ENCODE peak calls at places on chromosomes 13 and 19, in five cellular contexts. B, P, T, F and D are unnamed samples.

GRCh38 chr13:50722437-50723125 is 120.9 kb downstream of the DLEU7 start:
- DNase-seq in F (peak), T (peak), B (peak), P (no peak), D (no peak)

GRCh38 chr13:31909889-31910551 is 121.6 kb upstream of the FRY start:
- DNase-seq in T (peak), B (peak), F (peak), P (peak), D (peak)

GRCh38 chr13:49733181-49733951 is 42.1 kb upstream of the EBPL start:
- DNase-seq in B (peak), T (peak), F (peak), P (no peak), D (peak)

GRCh38 chr13:67935655-67936054 is 705.5 kb upstream of the PCDH9 start:
- DNase-seq in T (no peak), F (no peak), B (no peak), P (no peak), D (no peak)

GRCh38 chr19:41894350-41894749 is 11.4 kb downstream of the ARHGEF1 start:
- DNase-seq in P (no peak), F (no peak), B (no peak), T (no peak), D (no peak)

GRCh38 chr13:89755729-89756492 is 1591.6 kb upstream of the MIR17HG start:
- DNase-seq in T (no peak), B (no peak), F (no peak), P (no peak), D (no peak)

GRCh38 chr19:4444765-4445741 is 12.5 kb downstream of the UBXN6 start:
- DNase-seq in T (no peak), B (no peak), F (peak), P (no peak), D (no peak)

GRCh38 chr19:13885826-13886365 is 9.0 kb downstream of the NANOS3 start:
- DNase-seq in F (no peak), T (no peak), P (no peak), B (no peak), D (no peak)

GRCh38 chr19:49020931-49021895 is 2.9 kb downstream of the CGB3 start:
- DNase-seq in B (no peak), P (no peak), T (peak), F (peak), D (no peak)

GRCh38 chr19:5624154-5624663 is 1.3 kb downstream of the SAFB start:
- DNase-seq in B (peak), F (peak), T (peak), P (no peak), D (peak)

GRCh38 chr19:7918615-7919421 is 1.3 kb upstream of the SNAPC2 start:
- DNase-seq in F (no peak), T (no peak), P (no peak), B (no peak), D (no peak)
- H3K4me3 ChIP-seq in F (no peak), T (no peak), P (peak), B (no peak), D (no peak)

DNA sequence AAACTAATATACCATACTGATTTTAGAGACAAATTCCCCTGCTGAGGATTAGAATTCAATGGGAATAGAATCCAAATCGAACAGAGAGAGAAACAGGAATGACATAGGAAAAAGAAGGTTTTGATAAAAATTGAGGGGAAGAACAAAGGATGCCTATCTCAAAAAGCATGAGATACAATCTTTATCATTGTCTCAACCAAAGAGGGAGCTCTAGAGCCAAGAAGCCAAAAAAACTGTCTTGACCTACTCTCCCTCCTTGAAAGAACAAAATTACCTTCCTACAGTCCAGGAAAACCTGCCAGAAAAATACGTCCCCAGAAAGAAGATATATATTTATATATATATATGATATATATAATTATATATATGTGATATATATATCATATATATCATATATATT is 39.2 kb upstream of the MIR17HG start:
- DNase-seq in B (no peak), P (no peak), T (no peak), F (peak), D (no peak)
- TF ChIP-seq CTCF in B (peak), P (no peak), T (no peak), F (no peak), D (no peak)

GRCh38 chr19:39167461-39168257 is 29.1 kb upstream of the NCCRP1 start:
- DNase-seq in P (no peak), T (no peak), B (no peak), F (no peak), D (no peak)

GRCh38 chr19:39166571-39167391 is 30.0 kb upstream of the NCCRP1 start:
- DNase-seq in P (no peak), F (no peak), B (no peak), T (no peak), D (no peak)

GRCh38 chr19:39169143-39169810 is 27.5 kb upstream of the NCCRP1 start:
- DNase-seq in F (no peak), T (no peak), B (no peak), P (no peak), D (no peak)

GRCh38 chr19:39170398-39171231 is 26.1 kb upstream of the NCCRP1 start:
- DNase-seq in T (no peak), B (no peak), F (peak), P (no peak), D (peak)

DNA sequence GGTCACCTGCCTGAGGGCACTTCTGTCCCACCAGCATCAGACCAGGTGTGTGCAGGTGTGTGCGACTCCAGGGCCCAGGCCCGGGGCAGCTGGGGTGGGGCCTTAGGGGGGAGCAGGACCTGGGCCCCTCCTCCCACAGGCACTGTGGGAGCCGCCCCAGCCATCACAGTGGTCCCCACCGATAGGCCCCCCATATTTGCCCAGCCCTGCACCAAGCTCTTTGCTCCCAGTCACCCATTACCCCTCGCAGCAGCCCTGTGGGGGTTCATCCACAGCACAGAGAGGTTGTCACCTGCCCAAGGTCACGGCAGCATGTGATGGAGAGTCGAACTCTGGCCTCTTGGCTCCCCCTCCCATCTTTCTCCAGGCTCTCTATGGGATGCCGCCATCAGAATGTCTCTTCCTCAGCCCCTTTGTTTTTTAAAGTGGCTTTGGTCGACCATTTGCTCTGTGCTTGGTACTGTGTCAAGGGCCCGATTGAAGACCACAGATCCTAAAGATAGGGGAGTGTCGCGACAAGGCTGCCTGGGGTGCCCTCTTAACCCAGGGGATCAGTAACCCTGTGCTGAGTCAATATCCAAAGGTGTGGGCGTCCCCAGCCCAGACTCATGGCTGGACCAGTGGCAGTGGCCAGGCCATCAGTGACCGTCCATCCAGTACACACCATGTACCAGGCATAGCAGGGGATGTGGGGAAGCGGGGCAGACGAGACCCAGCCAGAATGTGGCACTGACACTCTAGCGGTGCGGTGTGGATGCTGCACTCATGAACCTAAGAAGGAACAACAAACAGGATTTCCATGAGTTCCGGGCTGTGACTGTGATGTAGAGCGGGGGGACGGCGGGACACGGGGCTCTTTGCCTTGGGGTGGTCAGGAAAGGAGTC is 28.3 kb upstream of the NCCRP1 start:
- DNase-seq in P (no peak), B (no peak), T (no peak), F (no peak), D (no peak)
- H3K4me3 ChIP-seq in P (no peak), B (no peak), T (no peak), F (no peak), D (no peak)

DNA sequence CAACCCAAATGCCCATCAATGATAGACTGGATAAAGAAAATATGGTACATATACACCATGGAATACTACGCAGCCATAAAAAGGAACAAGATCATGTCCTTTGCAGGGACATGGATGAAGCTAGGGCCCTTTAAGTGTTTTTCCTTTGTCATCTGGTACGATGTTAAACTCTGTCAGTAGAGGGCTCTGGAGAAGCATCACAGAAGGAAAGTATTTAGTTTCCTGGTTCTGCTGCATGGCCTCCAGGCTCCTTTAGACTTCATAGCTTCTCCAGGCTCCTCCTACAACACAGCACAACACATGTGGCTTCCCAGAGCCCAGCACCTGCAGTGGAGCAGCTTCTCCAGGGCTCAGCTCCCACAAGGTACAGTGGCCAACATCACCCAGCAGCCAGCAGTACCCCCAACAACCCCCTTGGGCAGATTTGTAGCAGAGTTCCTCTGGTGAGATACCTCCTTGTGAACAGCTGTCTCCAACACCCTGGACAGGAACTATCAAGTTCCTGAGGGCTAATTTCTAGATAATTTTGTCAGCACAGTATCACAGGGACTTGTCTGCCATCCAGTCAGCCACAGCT is 63.4 kb downstream of the KCTD12 start:
- DNase-seq in P (no peak), T (peak), F (peak), B (peak), D (peak)
- TF ChIP-seq CTCF in P (no peak), T (peak), F (peak), B (peak), D (peak)

DNA sequence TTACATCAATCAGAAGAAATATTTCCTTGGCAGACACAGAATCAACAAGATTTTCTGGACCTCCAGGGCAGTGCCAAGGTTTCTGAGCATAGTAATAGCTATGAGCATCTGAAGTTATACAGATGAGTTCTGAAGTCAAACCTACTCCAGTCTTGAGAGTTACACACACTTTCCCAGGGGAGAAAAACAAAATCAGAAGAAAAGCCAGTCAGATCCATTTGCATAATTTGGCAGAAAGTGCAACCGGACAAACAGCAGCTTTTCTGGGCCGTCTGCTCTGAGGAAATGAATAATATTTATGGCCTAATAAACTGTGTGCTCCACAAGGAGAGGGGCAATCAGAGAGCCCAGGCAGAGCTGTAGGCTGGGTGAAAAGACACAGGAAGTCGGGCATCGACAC is 93.1 kb downstream of the KL start:
- DNase-seq in P (no peak), T (peak), F (no peak), B (no peak), D (peak)
- H3K4me3 ChIP-seq in P (no peak), T (no peak), F (no peak), B (no peak), D (no peak)

DNA sequence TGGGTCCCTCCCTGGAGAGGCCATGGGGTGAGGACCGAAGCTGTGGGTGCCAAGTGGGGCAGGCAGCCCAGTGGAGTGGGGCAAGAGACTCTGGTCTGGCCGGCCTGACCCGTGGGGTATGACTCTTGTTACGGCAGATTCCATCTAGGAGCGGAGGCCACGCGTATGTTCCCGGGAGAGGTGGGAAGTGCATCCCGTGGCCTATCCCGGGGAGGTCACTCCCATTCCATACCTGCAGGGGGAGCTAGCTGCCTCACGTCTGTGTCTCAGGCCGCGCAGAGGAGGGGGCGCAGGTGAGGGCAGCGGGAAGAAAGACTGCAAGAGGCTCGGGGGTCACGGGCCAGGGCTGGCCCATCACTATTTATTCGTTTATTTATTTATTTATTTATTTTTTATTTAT is 4.9 kb downstream of the CSNK1G2 start:
- DNase-seq in F (peak), T (peak), P (no peak), B (peak), D (no peak)
- TF ChIP-seq CTCF in F (peak), T (peak), P (peak), B (peak), D (peak)

DNA sequence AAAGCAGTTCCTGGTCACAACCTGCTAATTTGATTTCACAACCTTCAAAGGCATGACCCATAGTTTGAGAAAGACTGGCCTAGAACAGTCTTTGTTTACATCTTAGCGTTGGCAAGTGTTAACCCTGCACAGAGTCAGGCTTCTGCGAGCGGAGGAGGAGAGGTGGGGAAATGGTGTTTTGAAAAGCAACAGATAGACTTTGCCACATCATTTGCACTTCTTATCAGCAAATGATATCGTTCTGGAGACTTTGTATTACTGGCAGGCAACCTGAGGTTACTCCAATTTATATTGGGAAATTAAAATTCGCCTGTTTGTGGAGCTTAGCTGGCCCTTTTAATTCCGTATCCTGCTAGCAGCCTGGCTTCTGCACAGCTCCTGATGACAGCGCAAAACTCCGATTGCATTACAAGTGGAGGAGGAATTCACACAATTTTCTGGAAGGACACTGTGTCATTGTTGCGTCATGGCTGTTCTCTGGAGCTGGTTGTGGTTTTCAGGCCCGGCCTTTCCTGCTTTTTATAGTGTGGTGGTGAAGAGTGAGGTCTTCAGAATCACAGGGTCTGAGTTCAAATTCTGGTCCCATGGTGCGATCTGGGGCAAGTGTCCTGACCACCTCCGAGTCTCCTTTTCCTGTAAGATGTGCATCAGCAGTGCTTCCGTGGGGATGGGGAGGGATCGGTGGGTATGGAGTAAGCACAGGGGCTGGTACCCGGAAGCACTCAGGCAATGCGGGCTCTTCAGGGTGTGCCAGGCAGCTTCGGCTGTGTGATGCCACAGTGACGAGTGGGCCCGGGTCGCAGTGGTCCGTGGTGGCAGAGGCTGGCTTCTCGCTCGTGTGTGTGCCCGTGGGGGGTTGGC is 49.1 kb upstream of the EHD2 start:
- DNase-seq in P (peak), B (peak), F (peak), T (peak), D (peak)
- H3K4me3 ChIP-seq in P (no peak), B (peak), F (peak), T (peak), D (peak)